ENCODE peak calls at places on chromosomes 3 and 15, in eight cellular contexts. Q, L, F, U, D, C, Z and Y are unnamed samples.

GRCh38 chr3:107217161-107217560 is 160.1 kb upstream of the CCDC54 start:
- DNase-seq in Q (no peak), L (no peak), F (no peak), U (no peak), D (peak), C (no peak), Z (no peak), Y (no peak)

GRCh38 chr15:50968353-50968752 is 59.9 kb downstream of the AP4E1 start:
- DNase-seq in Q (no peak), L (no peak), F (no peak), U (no peak), D (peak), C (no peak), Z (no peak), Y (no peak)

GRCh38 chr3:42012378-42012934 is 50.6 kb upstream of the ULK4 start:
- DNase-seq in Q (no peak), L (peak), F (no peak), U (no peak), D (no peak), C (no peak), Z (no peak), Y (no peak)

GRCh38 chr15:38414351-38414750 is 39.6 kb upstream of the FAM98B start:
- DNase-seq in Q (peak), L (peak), F (no peak), U (peak), D (peak), C (peak), Z (peak), Y (no peak)

GRCh38 chr15:89139613-89140499 is 51.6 kb downstream of the ABHD2 start:
- DNase-seq in Q (peak), L (no peak), F (no peak), U (no peak), D (peak), C (no peak), Z (peak), Y (no peak)

GRCh38 chr3:65587650-65588439 is 450.9 kb downstream of the MAGI1 start:
- DNase-seq in Q (no peak), L (no peak), F (no peak), U (no peak), D (no peak), C (no peak), Z (no peak), Y (no peak)

GRCh38 chr3:30681276-30682211 is 75.1 kb downstream of the TGFBR2 start:
- DNase-seq in Q (peak), L (no peak), F (no peak), U (peak), D (peak), C (no peak), Z (no peak), Y (no peak)

GRCh38 chr15:79314811-79315210 is 3.9 kb downstream of the TMED3 start:
- DNase-seq in Q (no peak), L (no peak), F (no peak), U (no peak), D (no peak), C (no peak), Z (no peak), Y (no peak)

GRCh38 chr3:152234657-152235375 is 33.9 kb upstream of the MBNL1 start:
- DNase-seq in Q (no peak), L (no peak), F (no peak), U (no peak), D (no peak), C (no peak), Z (no peak), Y (no peak)

GRCh38 chr15:41466711-41467110 is 27.0 kb upstream of the ITPKA start:
- DNase-seq in Q (no peak), L (no peak), F (no peak), U (no peak), D (no peak), C (no peak), Z (no peak), Y (no peak)

GRCh38 chr3:130961458-130961857 is 65.2 kb downstream of the ASTE1 start:
- DNase-seq in Q (no peak), L (no peak), F (no peak), U (no peak), D (no peak), C (no peak), Z (no peak), Y (no peak)

GRCh38 chr3:130960139-130960779 is 66.4 kb downstream of the ASTE1 start:
- DNase-seq in Q (no peak), L (no peak), F (no peak), U (no peak), D (peak), C (no peak), Z (no peak), Y (no peak)

GRCh38 chr3:130967281-130967680 is 59.3 kb downstream of the ASTE1 start:
- DNase-seq in Q (no peak), L (no peak), F (no peak), U (no peak), D (no peak), C (no peak), Z (no peak), Y (no peak)

GRCh38 chr3:130963444-130963843 is 63.2 kb downstream of the ASTE1 start:
- DNase-seq in Q (no peak), L (no peak), F (no peak), U (no peak), D (no peak), C (no peak), Z (no peak), Y (no peak)

GRCh38 chr3:130963878-130964277 is 62.7 kb downstream of the ASTE1 start:
- DNase-seq in Q (no peak), L (no peak), F (no peak), U (no peak), D (peak), C (no peak), Z (no peak), Y (peak)
- H3K4me3 ChIP-seq in Q (no peak), L (no peak), F (no peak), U (no peak), D (no peak), C (no peak), Z (no peak), Y (no peak)

GRCh38 chr3:169390310-169390731 is 273.2 kb downstream of the MECOM start:
- DNase-seq in Q (no peak), L (no peak), F (no peak), U (no peak), D (peak), C (no peak), Z (no peak), Y (no peak)
- TF ChIP-seq CTCF in Q (no peak), L (peak), F (no peak), U (no peak), D (peak), C (no peak), Z (no peak), Y (no peak)

DNA sequence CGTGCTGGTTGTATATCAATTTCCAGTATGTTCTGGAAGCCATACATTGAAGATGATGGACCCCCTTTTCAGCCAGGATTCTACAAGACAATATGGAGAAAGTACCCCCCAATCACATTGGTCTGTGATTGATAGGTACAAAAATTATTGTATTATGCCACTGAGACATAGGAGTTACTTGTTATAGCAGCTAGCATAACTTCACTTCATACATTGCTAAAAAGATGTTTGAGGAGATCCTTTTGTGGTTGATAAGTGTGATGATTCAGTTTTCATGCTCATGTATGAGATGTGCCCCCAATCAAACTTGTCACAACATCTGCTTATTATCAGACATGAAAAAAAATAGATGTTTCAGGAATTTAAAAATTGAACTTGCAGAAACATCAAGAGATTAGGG is 66.0 kb downstream of the GPD1L start:
- DNase-seq in Q (no peak), L (no peak), F (no peak), U (no peak), D (no peak), C (no peak), Z (no peak), Y (no peak)
- H3K4me3 ChIP-seq in Q (no peak), L (no peak), F (no peak), U (no peak), D (no peak), C (no peak), Z (no peak), Y (no peak)

GRCh38 chr3:18443670-18444596 is 18.8 kb upstream of the SATB1 start:
- DNase-seq in Q (peak), L (no peak), F (no peak), U (peak), D (no peak), C (peak), Z (peak), Y (no peak)

GRCh38 chr3:18446067-18446793 is 21.1 kb upstream of the SATB1 start:
- DNase-seq in Q (no peak), L (no peak), F (no peak), U (no peak), D (no peak), C (no peak), Z (no peak), Y (no peak)

GRCh38 chr3:18447720-18448119 is 22.6 kb upstream of the SATB1 start:
- DNase-seq in Q (no peak), L (no peak), F (no peak), U (no peak), D (no peak), C (no peak), Z (no peak), Y (no peak)

GRCh38 chr3:18444597-18445420 is 19.7 kb upstream of the SATB1 start:
- DNase-seq in Q (peak), L (peak), F (no peak), U (peak), D (peak), C (peak), Z (peak), Y (no peak)

GRCh38 chr3:18445421-18446066 is 20.4 kb upstream of the SATB1 start:
- DNase-seq in Q (no peak), L (no peak), F (no peak), U (no peak), D (no peak), C (no peak), Z (no peak), Y (no peak)
- TF ChIP-seq CTCF in Q (no peak), L (no peak), F (no peak), U (no peak), D (no peak), C (no peak), Z (no peak), Y (peak)

DNA sequence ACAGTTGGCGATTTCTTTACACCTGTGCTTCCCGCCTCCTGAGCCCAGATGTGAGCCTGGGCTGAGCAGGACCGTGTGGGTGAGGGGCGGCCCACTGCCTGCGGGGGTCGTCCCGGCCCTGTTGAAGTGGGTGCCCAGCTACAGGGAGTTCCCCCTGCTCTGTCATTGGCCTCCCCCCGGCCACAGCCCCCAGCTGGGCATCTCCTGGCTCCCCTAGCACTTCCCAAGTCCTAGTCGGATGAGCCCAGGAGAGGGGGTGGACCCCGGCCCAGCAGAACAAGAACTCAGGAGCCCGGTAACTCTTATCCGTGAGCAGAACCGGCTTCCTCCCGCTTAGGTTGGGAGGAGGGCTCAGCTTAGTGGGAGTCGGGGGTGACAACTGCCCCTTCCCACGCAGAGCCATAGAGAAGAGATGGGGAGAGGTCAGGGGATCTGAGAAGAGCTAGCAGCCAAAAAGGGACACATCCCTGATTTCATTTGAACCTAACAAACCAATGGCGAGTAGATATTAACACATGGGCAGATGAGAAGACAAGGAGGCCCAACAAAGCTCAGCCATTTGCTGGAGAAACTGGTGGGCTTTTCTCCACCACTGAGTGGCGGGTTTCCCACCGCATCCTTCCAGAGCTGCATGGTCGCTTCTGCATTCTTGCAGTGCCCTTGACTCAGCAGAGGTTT is 878 bp downstream of the PAQR5 start:
- DNase-seq in Q (no peak), L (no peak), F (no peak), U (no peak), D (no peak), C (no peak), Z (peak), Y (no peak)
- H3K4me3 ChIP-seq in Q (peak), L (no peak), F (peak), U (peak), D (peak), C (peak), Z (peak), Y (peak)

GRCh38 chr3:168062679-168063078 is 33.0 kb downstream of the GOLIM4 start:
- DNase-seq in Q (no peak), L (no peak), F (no peak), U (no peak), D (no peak), C (no peak), Z (no peak), Y (no peak)

GRCh38 chr3:168060317-168060716 is 35.4 kb downstream of the GOLIM4 start:
- DNase-seq in Q (no peak), L (no peak), F (no peak), U (no peak), D (no peak), C (no peak), Z (no peak), Y (no peak)

GRCh38 chr3:168058482-168058881 is 37.2 kb downstream of the GOLIM4 start:
- DNase-seq in Q (no peak), L (no peak), F (no peak), U (no peak), D (no peak), C (no peak), Z (no peak), Y (no peak)

GRCh38 chr3:168063122-168063521 is 32.6 kb downstream of the GOLIM4 start:
- DNase-seq in Q (no peak), L (no peak), F (no peak), U (no peak), D (no peak), C (no peak), Z (no peak), Y (no peak)

GRCh38 chr3:168061332-168061996 is 34.3 kb downstream of the GOLIM4 start:
- DNase-seq in Q (no peak), L (peak), F (no peak), U (no peak), D (no peak), C (no peak), Z (no peak), Y (no peak)
- TF ChIP-seq CTCF in Q (no peak), L (peak), F (no peak), U (no peak), D (peak), C (no peak), Z (no peak), Y (no peak)

DNA sequence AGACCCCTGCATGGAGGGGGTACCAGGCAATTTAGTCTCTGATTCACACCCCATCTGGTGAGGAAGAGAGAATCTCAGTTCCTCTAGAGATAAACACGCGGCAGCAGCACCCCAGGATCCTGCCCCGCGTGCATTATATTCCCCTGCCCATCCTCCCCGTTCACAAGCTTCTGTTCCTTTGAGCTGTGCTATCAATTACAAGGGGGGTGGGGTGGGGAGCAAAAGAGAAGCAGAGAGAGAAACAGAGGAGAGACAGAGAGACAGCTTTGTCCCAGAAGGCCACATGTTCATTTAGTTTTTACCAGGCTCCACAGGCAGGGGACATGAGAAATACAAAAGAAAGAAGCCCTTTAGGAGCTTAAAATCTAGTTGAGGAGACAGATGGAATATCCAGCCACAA is 9.2 kb downstream of the IGDCC3 start:
- DNase-seq in Q (no peak), L (no peak), F (no peak), U (no peak), D (no peak), C (no peak), Z (no peak), Y (no peak)
- H3K4me3 ChIP-seq in Q (no peak), L (no peak), F (no peak), U (no peak), D (no peak), C (no peak), Z (no peak), Y (no peak)

GRCh38 chr15:99361541-99362185 is 110.4 kb downstream of the LRRC28 start:
- DNase-seq in Q (no peak), L (peak), F (no peak), U (no peak), D (peak), C (no peak), Z (no peak), Y (no peak)
- TF ChIP-seq CTCF in Q (peak), L (peak), F (peak), U (peak), D (peak), C (peak), Z (peak), Y (peak)